ENCODE peak calls at places on chromosomes 3 and 15, in seven cellular contexts. One of them, this sample, is unnamed.
A peak's percentile ranks its signal among the peaks of the same experiment; 100 is the strongest.

GRCh38 chr15:39852237-39852636 is 67.8 kb downstream of the GPR176 start:
- DNase-seq in kidney epithelial cell: no peak
- DNase-seq in IMR-90: peak; percentile 74
- DNase-seq in tibial nerve: peak; percentile 18
- DNase-seq in heart right ventricle: no peak
- DNase-seq in uterus: no peak
- DNase-seq in AG10803: peak; percentile 95
- DNase-seq in this sample: peak; percentile 31

GRCh38 chr3:119831941-119832371 is 50.1 kb downstream of the NR1I2 start:
- DNase-seq in kidney epithelial cell: peak; percentile 57
- DNase-seq in IMR-90: peak; percentile 70
- DNase-seq in tibial nerve: no peak
- DNase-seq in heart right ventricle: no peak
- DNase-seq in uterus: no peak
- DNase-seq in AG10803: peak; percentile 68
- DNase-seq in this sample: no peak

GRCh38 chr3:56688191-56688590 is 5.1 kb upstream of the TASOR start:
- DNase-seq in kidney epithelial cell: no peak
- DNase-seq in IMR-90: no peak
- DNase-seq in tibial nerve: no peak
- DNase-seq in heart right ventricle: no peak
- DNase-seq in uterus: no peak
- DNase-seq in AG10803: no peak
- DNase-seq in this sample: no peak

GRCh38 chr3:51024765-51025681 is 350.3 kb downstream of the DOCK3 start:
- DNase-seq in kidney epithelial cell: no peak
- DNase-seq in IMR-90: no peak
- DNase-seq in tibial nerve: peak; percentile 9
- DNase-seq in heart right ventricle: no peak
- DNase-seq in uterus: peak; percentile 17
- DNase-seq in AG10803: no peak
- DNase-seq in this sample: no peak

GRCh38 chr3:94158461-94158860 is 95.6 kb downstream of the NSUN3 start:
- DNase-seq in kidney epithelial cell: no peak
- DNase-seq in IMR-90: no peak
- DNase-seq in tibial nerve: no peak
- DNase-seq in heart right ventricle: no peak
- DNase-seq in uterus: no peak
- DNase-seq in AG10803: no peak
- DNase-seq in this sample: no peak

GRCh38 chr3:99931059-99931458 is 113.4 kb downstream of the CMSS1 start:
- DNase-seq in kidney epithelial cell: no peak
- DNase-seq in IMR-90: no peak
- DNase-seq in tibial nerve: no peak
- DNase-seq in heart right ventricle: no peak
- DNase-seq in uterus: no peak
- DNase-seq in AG10803: no peak
- DNase-seq in this sample: peak; percentile 42

GRCh38 chr3:171682743-171683142 is 127.5 kb downstream of the PLD1 start:
- DNase-seq in kidney epithelial cell: no peak
- DNase-seq in IMR-90: no peak
- DNase-seq in tibial nerve: no peak
- DNase-seq in heart right ventricle: no peak
- DNase-seq in uterus: no peak
- DNase-seq in AG10803: no peak
- DNase-seq in this sample: no peak

GRCh38 chr3:17749281-17749680 is 6.8 kb upstream of the TBC1D5 start:
- DNase-seq in kidney epithelial cell: no peak
- DNase-seq in IMR-90: no peak
- DNase-seq in tibial nerve: no peak
- DNase-seq in heart right ventricle: no peak
- DNase-seq in uterus: no peak
- DNase-seq in AG10803: no peak
- DNase-seq in this sample: no peak

GRCh38 chr3:60079076-60079475 is 1029.3 kb upstream of the CFAP20DC start:
- DNase-seq in kidney epithelial cell: no peak
- DNase-seq in IMR-90: no peak
- DNase-seq in tibial nerve: no peak
- DNase-seq in heart right ventricle: no peak
- DNase-seq in uterus: no peak
- DNase-seq in AG10803: no peak
- DNase-seq in this sample: no peak

GRCh38 chr3:172410702-172411477 is 37.4 kb downstream of the GHSR start:
- DNase-seq in kidney epithelial cell: no peak
- DNase-seq in IMR-90: no peak
- DNase-seq in tibial nerve: no peak
- DNase-seq in heart right ventricle: no peak
- DNase-seq in uterus: no peak
- DNase-seq in AG10803: no peak
- DNase-seq in this sample: no peak

GRCh38 chr3:126945171-126945721 is 37.7 kb upstream of the PLXNA1 start:
- DNase-seq in kidney epithelial cell: no peak
- DNase-seq in IMR-90: no peak
- DNase-seq in tibial nerve: no peak
- DNase-seq in heart right ventricle: no peak
- DNase-seq in uterus: no peak
- DNase-seq in AG10803: no peak
- DNase-seq in this sample: no peak

GRCh38 chr15:76335129-76335850 is 1.3 kb upstream of the ISL2 start:
- DNase-seq in kidney epithelial cell: no peak
- DNase-seq in IMR-90: no peak
- DNase-seq in tibial nerve: no peak
- DNase-seq in heart right ventricle: no peak
- DNase-seq in uterus: no peak
- DNase-seq in AG10803: no peak
- DNase-seq in this sample: no peak

GRCh38 chr3:112348945-112349344 is 16.0 kb downstream of the CD200 start:
- DNase-seq in kidney epithelial cell: no peak
- DNase-seq in IMR-90: no peak
- DNase-seq in tibial nerve: no peak
- DNase-seq in heart right ventricle: no peak
- DNase-seq in uterus: no peak
- DNase-seq in AG10803: no peak
- DNase-seq in this sample: no peak

GRCh38 chr15:98397411-98397810 is 250.9 kb upstream of the IGF1R start:
- DNase-seq in kidney epithelial cell: no peak
- DNase-seq in IMR-90: no peak
- DNase-seq in tibial nerve: no peak
- DNase-seq in heart right ventricle: peak; percentile 20
- DNase-seq in uterus: no peak
- DNase-seq in AG10803: no peak
- DNase-seq in this sample: no peak

GRCh38 chr15:40660686-40661085 is 34.3 kb upstream of the RAD51 start:
- DNase-seq in kidney epithelial cell: no peak
- DNase-seq in IMR-90: no peak
- DNase-seq in tibial nerve: no peak
- DNase-seq in heart right ventricle: no peak
- DNase-seq in uterus: no peak
- DNase-seq in AG10803: no peak
- DNase-seq in this sample: no peak

GRCh38 chr3:151925419-151925818 is 52.0 kb downstream of the SUCNR1 start:
- DNase-seq in kidney epithelial cell: no peak
- DNase-seq in IMR-90: no peak
- DNase-seq in tibial nerve: no peak
- DNase-seq in heart right ventricle: no peak
- DNase-seq in uterus: no peak
- DNase-seq in AG10803: no peak
- DNase-seq in this sample: no peak

GRCh38 chr15:60370804-60371700 is 26.7 kb downstream of the ANXA2 start:
- DNase-seq in kidney epithelial cell: peak; percentile 94
- DNase-seq in IMR-90: peak; percentile 99
- DNase-seq in tibial nerve: peak; percentile 89
- DNase-seq in heart right ventricle: peak; percentile 86
- DNase-seq in uterus: peak; percentile 80
- DNase-seq in AG10803: peak; percentile 99
- DNase-seq in this sample: peak; percentile 62

GRCh38 chr15:43276563-43277200 is 10.0 kb upstream of the TGM5 start:
- DNase-seq in kidney epithelial cell: no peak
- DNase-seq in IMR-90: no peak
- DNase-seq in tibial nerve: no peak
- DNase-seq in heart right ventricle: no peak
- DNase-seq in uterus: no peak
- DNase-seq in AG10803: no peak
- DNase-seq in this sample: no peak

GRCh38 chr3:142886938-142887337 is 1.9 kb downstream of the PCOLCE2 start:
- DNase-seq in kidney epithelial cell: no peak
- DNase-seq in IMR-90: peak; percentile 50
- DNase-seq in tibial nerve: no peak
- DNase-seq in heart right ventricle: no peak
- DNase-seq in uterus: no peak
- DNase-seq in AG10803: peak; percentile 46
- DNase-seq in this sample: no peak
- H3K4me3 ChIP-seq in kidney epithelial cell: no peak overlapping the region
- H3K4me3 ChIP-seq in IMR-90: no peak overlapping the region
- H3K4me3 ChIP-seq in tibial nerve: no peak overlapping the region
- H3K4me3 ChIP-seq in heart right ventricle: no peak overlapping the region
- H3K4me3 ChIP-seq in uterus: no peak overlapping the region
- H3K4me3 ChIP-seq in AG10803: no peak overlapping the region
- H3K4me3 ChIP-seq in this sample: no peak overlapping the region

GRCh38 chr3:131239250-131239649 is 142.3 kb upstream of the NUDT16 start:
- DNase-seq in kidney epithelial cell: no peak
- DNase-seq in IMR-90: no peak
- DNase-seq in tibial nerve: no peak
- DNase-seq in heart right ventricle: no peak
- DNase-seq in uterus: no peak
- DNase-seq in AG10803: no peak
- DNase-seq in this sample: no peak

GRCh38 chr3:131238496-131238895 is 143.1 kb upstream of the NUDT16 start:
- DNase-seq in kidney epithelial cell: no peak
- DNase-seq in IMR-90: no peak
- DNase-seq in tibial nerve: no peak
- DNase-seq in heart right ventricle: no peak
- DNase-seq in uterus: no peak
- DNase-seq in AG10803: no peak
- DNase-seq in this sample: no peak

DNA sequence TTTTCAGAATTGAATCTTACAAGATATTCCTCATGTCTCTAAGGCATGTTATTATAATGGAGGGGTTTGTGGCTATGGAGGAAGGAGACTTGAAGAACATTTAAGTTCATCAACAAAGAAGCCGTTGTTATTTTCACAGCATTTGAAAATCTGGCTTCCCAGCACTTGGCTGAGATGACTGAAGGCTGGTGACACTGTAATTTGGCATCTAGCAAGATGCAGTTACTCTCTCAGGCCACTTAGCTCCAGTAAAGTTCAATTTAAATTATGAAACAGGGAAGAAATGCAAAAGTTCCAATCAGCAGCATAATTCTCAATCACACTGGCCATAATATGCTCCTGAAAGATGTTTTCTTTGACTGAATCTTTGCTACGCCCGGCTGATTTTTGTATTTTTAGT is 139.4 kb upstream of the NUDT16 start:
- DNase-seq in kidney epithelial cell: no peak
- DNase-seq in IMR-90: no peak
- DNase-seq in tibial nerve: no peak
- DNase-seq in heart right ventricle: no peak
- DNase-seq in uterus: no peak
- DNase-seq in AG10803: no peak
- DNase-seq in this sample: no peak
- TF ChIP-seq CTCF in kidney epithelial cell: no peak
- TF ChIP-seq CTCF in IMR-90: no peak
- TF ChIP-seq CTCF in tibial nerve: no peak
- TF ChIP-seq CTCF in heart right ventricle: peak; percentile 31
- TF ChIP-seq CTCF in uterus: no peak
- TF ChIP-seq CTCF in AG10803: no peak
- TF ChIP-seq CTCF in this sample: no peak

GRCh38 chr3:45887285-45887684 is 942 bp downstream of the CCR9 start:
- DNase-seq in kidney epithelial cell: no peak
- DNase-seq in IMR-90: peak; percentile 12
- DNase-seq in tibial nerve: no peak
- DNase-seq in heart right ventricle: no peak
- DNase-seq in uterus: no peak
- DNase-seq in AG10803: no peak
- DNase-seq in this sample: no peak
- H3K4me3 ChIP-seq in kidney epithelial cell: no peak overlapping the region
- H3K4me3 ChIP-seq in IMR-90: no peak overlapping the region
- H3K4me3 ChIP-seq in tibial nerve: no peak overlapping the region
- H3K4me3 ChIP-seq in heart right ventricle: no peak overlapping the region
- H3K4me3 ChIP-seq in uterus: no peak overlapping the region
- H3K4me3 ChIP-seq in AG10803: no peak overlapping the region
- H3K4me3 ChIP-seq in this sample: no peak overlapping the region

GRCh38 chr3:183823963-183824362 is 1.4 kb downstream of the MAP6D1 start:
- DNase-seq in kidney epithelial cell: no peak
- DNase-seq in IMR-90: no peak
- DNase-seq in tibial nerve: no peak
- DNase-seq in heart right ventricle: no peak
- DNase-seq in uterus: no peak
- DNase-seq in AG10803: no peak
- DNase-seq in this sample: no peak

GRCh38 chr3:183826854-183827253 is 1.5 kb upstream of the MAP6D1 start:
- DNase-seq in kidney epithelial cell: no peak
- DNase-seq in IMR-90: no peak
- DNase-seq in tibial nerve: no peak
- DNase-seq in heart right ventricle: no peak
- DNase-seq in uterus: no peak
- DNase-seq in AG10803: no peak
- DNase-seq in this sample: no peak

GRCh38 chr3:183824761-183825379 is 507 bp downstream of the MAP6D1 start:
- DNase-seq in kidney epithelial cell: no peak
- DNase-seq in IMR-90: no peak
- DNase-seq in tibial nerve: no peak
- DNase-seq in heart right ventricle: no peak
- DNase-seq in uterus: no peak
- DNase-seq in AG10803: no peak
- DNase-seq in this sample: no peak

GRCh38 chr3:183826448-183826847 is 1.1 kb upstream of the MAP6D1 start:
- DNase-seq in kidney epithelial cell: no peak
- DNase-seq in IMR-90: no peak
- DNase-seq in tibial nerve: no peak
- DNase-seq in heart right ventricle: peak; percentile 25
- DNase-seq in uterus: no peak
- DNase-seq in AG10803: no peak
- DNase-seq in this sample: no peak

GRCh38 chr3:183825380-183826161 is at the start of gene MAP6D1:
- DNase-seq in kidney epithelial cell: no peak
- DNase-seq in IMR-90: peak; percentile 46
- DNase-seq in tibial nerve: no peak
- DNase-seq in heart right ventricle: no peak
- DNase-seq in uterus: peak; percentile 24
- DNase-seq in AG10803: peak; percentile 34
- DNase-seq in this sample: no peak
- TF ChIP-seq CTCF in kidney epithelial cell: peak; percentile 47
- TF ChIP-seq CTCF in IMR-90: peak; percentile 47
- TF ChIP-seq CTCF in tibial nerve: no peak
- TF ChIP-seq CTCF in heart right ventricle: no peak
- TF ChIP-seq CTCF in uterus: peak; percentile 16
- TF ChIP-seq CTCF in AG10803: peak; percentile 14
- TF ChIP-seq CTCF in this sample: no peak